ENCODE peak calls at places on chromosomes 12 and 14, in five cellular contexts. F is mucosa of descending colon; A is CD8-positive, alpha-beta memory T cell; Q is HCT116; R is gastrocnemius medialis. K is an unnamed sample. For H3K4me1 and H3K36me3, the result is how much of the 10 kb centered on the place peaks cover.

GRCh38 chr14:76872796-76873432 is 46.7 kb downstream of the LRRC74A start:
- DNase-seq in F (no peak), A (peak), Q (no peak), R (no peak), K (no peak)

GRCh38 chr12:77189463-77189862 is 124.1 kb upstream of the E2F7 start:
- DNase-seq in F (no peak), A (no peak), Q (no peak), R (no peak), K (no peak)

GRCh38 chr14:54322668-54323380 is 74.0 kb upstream of the CDKN3 start:
- DNase-seq in F (no peak), A (no peak), Q (no peak), R (no peak), K (no peak)

GRCh38 chr12:75341873-75342272 is 7.4 kb downstream of the GLIPR1L1 start:
- DNase-seq in F (no peak), A (no peak), Q (peak), R (no peak), K (no peak)

GRCh38 chr12:91989143-91989542 is 156.5 kb downstream of the BTG1 start:
- DNase-seq in F (no peak), A (no peak), Q (no peak), R (no peak), K (no peak)

GRCh38 chr14:23405516-23406025 is 2.5 kb downstream of the MYH6 start:
- DNase-seq in F (no peak), A (no peak), Q (no peak), R (no peak), K (no peak)

GRCh38 chr12:55741978-55742377 is 944 bp upstream of the GDF11 start:
- DNase-seq in F (no peak), A (no peak), Q (no peak), R (no peak), K (no peak)

GRCh38 chr14:54316652-54317051 is 80.2 kb upstream of the CDKN3 start:
- DNase-seq in F (no peak), A (no peak), Q (no peak), R (no peak), K (no peak)

GRCh38 chr12:115761784-115762183 is 515.7 kb downstream of the MED13L start:
- DNase-seq in F (no peak), A (no peak), Q (no peak), R (no peak), K (no peak)

GRCh38 chr12:145369-145960 is 68.5 kb downstream of the SLC6A12 start:
- DNase-seq in F (no peak), A (no peak), Q (no peak), R (no peak), K (no peak)

GRCh38 chr12:105229446-105229845 is 6.5 kb downstream of the APPL2 start:
- DNase-seq in F (no peak), A (no peak), Q (no peak), R (no peak), K (no peak)

GRCh38 chr12:3086729-3087323 is 9.6 kb downstream of the TSPAN9 start:
- DNase-seq in F (no peak), A (no peak), Q (no peak), R (no peak), K (no peak)

GRCh38 chr12:51798507-51798906 is 50.0 kb downstream of the FIGNL2 start:
- DNase-seq in F (no peak), A (no peak), Q (no peak), R (no peak), K (no peak)

GRCh38 chr12:63068857-63069442 is 82.1 kb downstream of the AVPR1A start:
- DNase-seq in F (no peak), A (no peak), Q (peak), R (no peak), K (peak)

GRCh38 chr14:103220134-103220981 is 97.1 kb downstream of the TNFAIP2 start:
- DNase-seq in F (no peak), A (no peak), Q (no peak), R (no peak), K (no peak)

GRCh38 chr12:6084261-6084968 is 40.1 kb downstream of the VWF start:
- DNase-seq in F (no peak), A (no peak), Q (peak), R (no peak), K (peak)

GRCh38 chr12:88207921-88208640 is 66.0 kb downstream of the TMTC3 start:
- DNase-seq in F (peak), A (no peak), Q (no peak), R (no peak), K (no peak)

GRCh38 chr12:108939594-108939993 is 59.7 kb downstream of the DAO start:
- DNase-seq in F (no peak), A (no peak), Q (peak), R (peak), K (peak)

GRCh38 chr14:80618751-80619329 is 322.7 kb downstream of the CEP128 start:
- DNase-seq in F (no peak), A (no peak), Q (no peak), R (no peak), K (no peak)

GRCh38 chr14:90235179-90235976 is 21.0 kb upstream of the PSMC1 start:
- DNase-seq in F (peak), A (peak), Q (peak), R (peak), K (peak)

DNA sequence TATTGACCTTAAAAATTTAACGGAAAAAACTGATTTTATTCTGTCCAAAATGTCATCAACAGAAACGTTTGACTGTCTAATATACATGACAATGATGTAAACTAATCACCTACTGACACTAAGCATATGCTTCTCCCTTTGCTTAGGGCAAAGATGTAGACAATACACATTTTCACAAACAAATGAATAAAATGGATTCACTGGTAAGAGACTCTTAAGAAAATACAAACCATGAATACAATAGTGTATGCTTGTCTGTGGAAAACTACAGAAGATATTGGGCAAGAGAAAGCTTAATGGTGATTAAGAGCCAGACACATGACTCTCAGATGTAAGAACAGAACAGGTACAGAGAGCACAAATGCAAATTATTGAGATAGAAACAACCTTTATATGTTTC is 1248.7 kb downstream of the FSCB start:
- DNase-seq in F (no peak), A (no peak), Q (no peak), R (no peak), K (no peak)
- H3K4me1 ChIP-seq in F (under half), A (under half), Q (under half), R (under half), K (under half)

GRCh38 chr12:50019524-50019923 is 5.8 kb downstream of the RACGAP1 start:
- DNase-seq in F (no peak), A (no peak), Q (no peak), R (no peak), K (no peak)

GRCh38 chr12:50017047-50017446 is 8.2 kb downstream of the RACGAP1 start:
- DNase-seq in F (no peak), A (no peak), Q (no peak), R (peak), K (no peak)

GRCh38 chr12:50018968-50019367 is 6.3 kb downstream of the RACGAP1 start:
- DNase-seq in F (no peak), A (no peak), Q (no peak), R (no peak), K (no peak)

GRCh38 chr12:50014342-50014741 is 11.0 kb downstream of the RACGAP1 start:
- DNase-seq in F (no peak), A (no peak), Q (no peak), R (no peak), K (no peak)

GRCh38 chr12:50017653-50018052 is 7.6 kb downstream of the RACGAP1 start:
- DNase-seq in F (no peak), A (no peak), Q (no peak), R (no peak), K (no peak)
- H3K36me3 ChIP-seq in F (under half), A (under half), Q (under half), R (under half), K (under half)

DNA sequence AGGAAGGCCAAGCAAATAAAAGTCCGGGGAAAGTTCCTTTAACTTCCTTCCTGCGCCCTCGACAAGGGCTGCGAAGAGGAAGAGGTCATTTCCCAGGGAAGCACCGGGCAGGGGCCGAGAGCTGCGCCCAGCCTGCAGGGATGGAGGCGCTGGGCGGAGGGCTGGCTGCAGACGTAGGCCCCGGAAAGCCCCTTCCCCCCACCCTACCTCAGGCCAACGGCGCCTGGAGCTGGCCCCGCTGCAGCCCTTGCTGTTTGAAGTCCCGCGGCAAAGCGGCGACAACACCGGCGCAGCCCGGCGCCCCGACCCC is 65.0 kb upstream of the PTGR2 start:
- DNase-seq in F (peak), A (no peak), Q (no peak), R (no peak), K (no peak)
- H3K4me1 ChIP-seq in F (under half), A (half or more), Q (under half), R (half or more), K (under half)

GRCh38 chr12:125329239-125330238 is 264.3 kb downstream of the AACS start:
- DNase-seq in F (no peak), A (no peak), Q (no peak), R (no peak), K (no peak)
- H3K36me3 ChIP-seq in F (under half), A (under half), Q (under half), R (under half), K (under half)

GRCh38 chr14:100438678-100439592 is 115.8 kb downstream of the SLC25A47 start:
- DNase-seq in F (peak), A (no peak), Q (peak), R (no peak), K (no peak)

GRCh38 chr14:100439781-100440180 is 116.6 kb downstream of the SLC25A47 start:
- DNase-seq in F (peak), A (no peak), Q (no peak), R (no peak), K (no peak)

GRCh38 chr14:100440758-100441203 is 117.6 kb downstream of the SLC25A47 start:
- DNase-seq in F (no peak), A (no peak), Q (no peak), R (no peak), K (no peak)

GRCh38 chr14:100441271-100441947 is 118.3 kb downstream of the SLC25A47 start:
- DNase-seq in F (no peak), A (no peak), Q (no peak), R (no peak), K (no peak)

GRCh38 chr14:100440207-100440631 is 117.1 kb downstream of the SLC25A47 start:
- DNase-seq in F (peak), A (no peak), Q (no peak), R (peak), K (peak)
- H3K4me1 ChIP-seq in F (half or more), A (under half), Q (half or more), R (under half), K (under half)

GRCh38 chr12:112340983-112341840 is 41.0 kb downstream of the HECTD4 start:
- DNase-seq in F (no peak), A (no peak), Q (no peak), R (no peak), K (no peak)
- H3K36me3 ChIP-seq in F (under half), A (under half), Q (under half), R (under half), K (under half)

GRCh38 chr14:74571901-74572828 is 39.9 kb downstream of the LTBP2 start:
- DNase-seq in F (no peak), A (no peak), Q (peak), R (no peak), K (no peak)
- H3K4me1 ChIP-seq in F (under half), A (under half), Q (half or more), R (under half), K (under half)

GRCh38 chr12:20140751-20141150 is 227.6 kb upstream of the PDE3A start:
- DNase-seq in F (no peak), A (no peak), Q (no peak), R (no peak), K (no peak)
- H3K36me3 ChIP-seq in F (under half), A (under half), Q (under half), R (under half), K (under half)